ENCODE peak calls at places on chromosomes 11 and 22, in six cellular contexts. I is body of pancreas, Y is K562, C is ovary, X is IMR-90, L is uterus. P is an unnamed sample.

GRCh38 chr11:134753805-134754130 is 341.7 kb upstream of the B3GAT1 start:
- DNase-seq in I (no peak), C (no peak), X (no peak), L (no peak), Y (no peak), P (no peak)

GRCh38 chr22:39897841-39898240 is 3.0 kb upstream of the GRAP2 start:
- DNase-seq in C (no peak), L (no peak), Y (no peak), X (no peak), I (no peak), P (no peak)

GRCh38 chr11:30016588-30017363 is at the start of gene KCNA4:
- DNase-seq in Y (peak), L (no peak), C (no peak), X (no peak), I (peak), P (no peak)

GRCh38 chr11:68215087-68215445 is 2.0 kb upstream of the KMT5B start:
- DNase-seq in L (no peak), C (peak), Y (no peak), X (no peak), I (peak), P (no peak)

GRCh38 chr11:75155570-75156422 is 4.9 kb downstream of the SLCO2B1 start:
- DNase-seq in I (no peak), C (no peak), X (no peak), Y (peak), L (no peak), P (no peak)

GRCh38 chr11:35143509-35144102 is 4.6 kb downstream of the CD44 start:
- DNase-seq in C (no peak), X (no peak), Y (no peak), L (no peak), I (no peak), P (no peak)

GRCh38 chr11:112977620-112978212 is 16.5 kb downstream of the NCAM1 start:
- DNase-seq in C (no peak), Y (no peak), L (peak), I (no peak), X (peak), P (no peak)

GRCh38 chr11:12674571-12674935 is 332 bp downstream of the TEAD1 start:
- DNase-seq in X (no peak), L (no peak), C (no peak), I (no peak), Y (peak), P (no peak)

GRCh38 chr22:29596408-29596807 is 7.0 kb upstream of the NF2 start:
- DNase-seq in I (no peak), L (no peak), X (no peak), C (no peak), Y (no peak), P (no peak)

GRCh38 chr11:121418625-121419114 is 33.4 kb upstream of the SORL1 start:
- DNase-seq in I (no peak), Y (no peak), L (no peak), X (no peak), C (no peak), P (no peak)

GRCh38 chr22:49044776-49045175 is 782.9 kb downstream of the BRD1 start:
- DNase-seq in C (no peak), I (no peak), Y (no peak), L (no peak), X (no peak), P (no peak)

GRCh38 chr22:39292002-39292401 is 27.4 kb downstream of the RPL3 start:
- DNase-seq in X (no peak), L (no peak), Y (no peak), C (peak), I (peak), P (no peak)

GRCh38 chr22:19455033-19455432 is 7.5 kb upstream of the C22orf39 start:
- DNase-seq in X (no peak), C (no peak), L (no peak), Y (no peak), I (no peak), P (no peak)

DNA sequence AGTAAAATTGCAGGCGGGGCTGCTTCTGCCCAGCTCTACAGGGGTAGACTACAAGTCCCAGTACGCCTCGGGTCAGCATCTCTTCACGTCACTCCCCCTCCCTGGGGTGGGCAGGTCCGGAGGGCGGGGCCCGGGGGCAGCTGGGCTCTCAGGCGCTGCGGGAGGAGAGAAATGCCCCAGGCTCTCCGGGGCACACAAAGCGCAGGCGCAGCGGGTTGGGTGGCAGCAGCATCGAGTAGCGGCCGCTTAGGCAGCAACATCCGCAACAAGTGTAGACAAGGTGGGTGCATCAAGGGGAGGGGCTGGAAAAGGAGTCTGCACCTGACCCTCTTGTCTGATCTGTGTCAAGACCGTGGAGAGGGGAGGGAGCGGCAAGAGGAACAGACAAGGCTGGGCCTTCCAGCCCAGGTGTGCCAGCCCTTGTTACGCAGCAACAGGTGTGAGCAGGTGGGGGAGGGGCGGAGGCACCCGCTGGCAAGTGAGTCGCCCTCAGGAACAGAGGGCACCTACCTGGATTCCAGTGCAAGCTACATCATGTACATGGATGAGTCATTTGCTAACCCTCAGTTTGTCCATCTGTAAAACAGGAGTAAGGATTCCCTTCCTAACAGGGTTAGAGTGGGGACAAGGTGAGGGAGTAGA is 1.2 kb downstream of the PLEKHB1 start:
- DNase-seq in L (peak), X (peak), C (peak), Y (peak), I (peak), P (peak)
- TF ChIP-seq POLR2A in L (no peak), X (no peak), C (no peak), Y (no peak), I (peak), P (no peak)

GRCh38 chr11:60372767-60373166 is 5.6 kb upstream of the MS4A7 start:
- DNase-seq in Y (no peak), X (no peak), L (no peak), I (no peak), C (no peak), P (no peak)

GRCh38 chr11:60377737-60378136 is 595 bp upstream of the MS4A7 start:
- DNase-seq in Y (no peak), I (no peak), X (no peak), L (no peak), C (no peak), P (no peak)

GRCh38 chr11:60376601-60377000 is 1.7 kb upstream of the MS4A7 start:
- DNase-seq in X (no peak), I (no peak), L (no peak), C (no peak), Y (no peak), P (no peak)

GRCh38 chr11:60378359-60378758 is at the start of gene MS4A7:
- DNase-seq in I (no peak), X (no peak), C (no peak), L (no peak), Y (no peak), P (no peak)
- TF ChIP-seq POLR2A in I (no peak), X (no peak), C (no peak), L (no peak), Y (no peak), P (no peak)

GRCh38 chr11:61756452-61757212 is 4.2 kb downstream of the MYRF start:
- DNase-seq in L (no peak), C (no peak), I (peak), X (peak), Y (peak), P (peak)

GRCh38 chr11:61754534-61755482 is 2.4 kb downstream of the MYRF start:
- DNase-seq in L (peak), C (peak), Y (peak), I (peak), X (peak), P (no peak)

GRCh38 chr11:61756147-61756451 is 3.7 kb downstream of the MYRF start:
- DNase-seq in L (no peak), I (no peak), Y (no peak), X (no peak), C (no peak), P (no peak)

GRCh38 chr11:61760946-61761345 is 8.5 kb downstream of the MYRF start:
- DNase-seq in L (no peak), C (no peak), X (no peak), Y (no peak), I (no peak), P (no peak)

GRCh38 chr11:61757213-61757862 is 4.9 kb downstream of the MYRF start:
- DNase-seq in L (no peak), C (no peak), I (peak), X (no peak), Y (no peak), P (no peak)
- TF ChIP-seq POLR2A in L (no peak), C (no peak), I (no peak), X (no peak), Y (no peak), P (no peak)

DNA sequence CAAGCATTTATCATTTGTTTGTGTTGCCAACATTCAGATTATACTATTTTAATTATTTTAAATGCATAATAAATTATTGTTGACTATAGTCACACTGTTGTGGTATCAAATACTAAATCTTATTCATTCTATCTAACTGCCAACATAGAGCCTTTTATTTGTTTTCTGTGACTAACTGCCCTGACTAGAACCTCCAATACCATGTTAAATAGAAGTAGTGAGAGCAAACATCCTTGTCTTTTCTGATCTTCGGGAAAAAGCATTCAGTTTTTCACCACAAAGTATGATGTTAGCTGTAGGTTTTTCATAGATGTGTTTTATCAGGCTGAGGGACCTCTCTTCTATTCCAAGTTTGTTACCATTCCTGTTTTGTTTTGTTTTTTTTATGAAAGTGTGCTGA is 15.2 kb downstream of the TRIM34 start:
- DNase-seq in I (no peak), C (no peak), X (no peak), L (no peak), Y (no peak), P (no peak)
- TF ChIP-seq POLR2A in I (no peak), C (no peak), X (no peak), L (no peak), Y (no peak), P (no peak)